ENCODE peak calls at places on chromosomes 2 and 18, in seven cellular contexts. X is NCI-H226; W is breast epithelium; E is stimulated activated CD4-positive, alpha-beta T cell treated with anti-CD3 and anti-CD28 coated beads, Interleukin-2, amount 100 ng/mL, for 48 hours; Y is nephron progenitor cell; A is dermis microvascular lymphatic vessel endothelial cell; T is kidney. K is an unnamed sample.

GRCh38 chr18:10441472-10441871 is 13.0 kb upstream of the APCDD1 start:
- DNase-seq in X (no peak), W (no peak), E (no peak), Y (no peak), A (no peak), T (no peak), K (no peak)

GRCh38 chr2:168201211-168201610 is 46.2 kb downstream of the STK39 start:
- DNase-seq in X (no peak), W (no peak), E (no peak), Y (peak), A (no peak), T (no peak), K (no peak)

GRCh38 chr2:53854678-53855077 is 5.1 kb downstream of the GPR75 start:
- DNase-seq in X (no peak), W (no peak), E (no peak), Y (no peak), A (no peak), T (no peak), K (no peak)

GRCh38 chr2:230184727-230185578 is 34.8 kb downstream of the SP110 start:
- DNase-seq in X (peak), W (no peak), E (no peak), Y (no peak), A (no peak), T (no peak), K (no peak)

GRCh38 chr2:201887851-201888451 is 81.6 kb downstream of the CDK15 start:
- DNase-seq in X (no peak), W (no peak), E (no peak), Y (no peak), A (no peak), T (no peak), K (no peak)

GRCh38 chr2:73075477-73076373 is 4.2 kb upstream of the SFXN5 start:
- DNase-seq in X (no peak), W (peak), E (no peak), Y (no peak), A (no peak), T (peak), K (peak)

GRCh38 chr2:17083902-17084301 is 418.3 kb upstream of the CYRIA start:
- DNase-seq in X (no peak), W (no peak), E (no peak), Y (no peak), A (no peak), T (no peak), K (no peak)

GRCh38 chr18:75376004-75376403 is 51.5 kb downstream of the SMIM21 start:
- DNase-seq in X (no peak), W (no peak), E (no peak), Y (no peak), A (no peak), T (no peak), K (no peak)

GRCh38 chr2:186433040-186433439 is 53.0 kb upstream of the ZC3H15 start:
- DNase-seq in X (no peak), W (no peak), E (no peak), Y (no peak), A (no peak), T (no peak), K (no peak)

GRCh38 chr2:75130171-75130570 is 69.1 kb downstream of the TACR1 start:
- DNase-seq in X (no peak), W (no peak), E (no peak), Y (no peak), A (no peak), T (no peak), K (no peak)

GRCh38 chr2:144078802-144079386 is 441.0 kb downstream of the ZEB2 start:
- DNase-seq in X (no peak), W (no peak), E (no peak), Y (no peak), A (no peak), T (no peak), K (no peak)

GRCh38 chr2:165691615-165692014 is 102.4 kb downstream of the GALNT3 start:
- DNase-seq in X (no peak), W (no peak), E (no peak), Y (peak), A (no peak), T (no peak), K (no peak)

GRCh38 chr18:47944972-47945843 is 14.7 kb upstream of the SMAD2 start:
- DNase-seq in X (peak), W (no peak), E (no peak), Y (no peak), A (no peak), T (no peak), K (no peak)

GRCh38 chr2:112465373-112465772 is 16.6 kb upstream of the TTL start:
- DNase-seq in X (no peak), W (no peak), E (no peak), Y (no peak), A (no peak), T (no peak), K (no peak)

GRCh38 chr18:62324917-62325805 is at the start of gene TNFRSF11A:
- DNase-seq in X (no peak), W (no peak), E (peak), Y (peak), A (no peak), T (peak), K (peak)

GRCh38 chr2:47172156-47172921 is 17.2 kb upstream of the STPG4 start:
- DNase-seq in X (peak), W (no peak), E (no peak), Y (no peak), A (no peak), T (no peak), K (no peak)

GRCh38 chr2:10921525-10921924 is 9.8 kb downstream of the KCNF1 start:
- DNase-seq in X (no peak), W (no peak), E (no peak), Y (no peak), A (no peak), T (no peak), K (peak)

GRCh38 chr2:60796573-60797509 is 40.8 kb downstream of the PAPOLG start:
- DNase-seq in X (no peak), W (no peak), E (no peak), Y (no peak), A (no peak), T (no peak), K (no peak)

GRCh38 chr2:219059375-219059724 is 1.4 kb downstream of the IHH start:
- DNase-seq in X (no peak), W (no peak), E (no peak), Y (no peak), A (no peak), T (no peak), K (no peak)

GRCh38 chr2:231212329-231212845 is 14.0 kb downstream of the ARMC9 start:
- DNase-seq in X (peak), W (no peak), E (no peak), Y (no peak), A (no peak), T (no peak), K (no peak)

GRCh38 chr2:105950521-105951389 is 206.0 kb downstream of the NCK2 start:
- DNase-seq in X (no peak), W (no peak), E (no peak), Y (no peak), A (no peak), T (no peak), K (no peak)

GRCh38 chr2:28602751-28603639 is 107.1 kb downstream of the PLB1 start:
- DNase-seq in X (no peak), W (no peak), E (no peak), Y (no peak), A (no peak), T (no peak), K (no peak)

GRCh38 chr2:1972428-1972827 is 228.1 kb upstream of the PXDN start:
- DNase-seq in X (peak), W (peak), E (no peak), Y (no peak), A (no peak), T (peak), K (peak)

GRCh38 chr2:176177580-176178270 is 10.7 kb upstream of the HOXD1 start:
- DNase-seq in X (no peak), W (no peak), E (no peak), Y (no peak), A (no peak), T (peak), K (no peak)